ENCODE peak calls at places on chromosome 10, in seven cellular contexts. One of them, this sample, is unnamed.

GRCh38 chr10:110568055-110568735 is 700 bp downstream of the SMC3 start:
- DNase-seq in left ventricle myocardium superior: no peak
- DNase-seq in posterior cingulate gyrus: peak; percentile 39
- DNase-seq in nephron progenitor cell: peak; percentile 52
- DNase-seq in GM04504: no peak
- DNase-seq in astrocyte of the spinal cord: peak; percentile 13
- DNase-seq in glutamatergic neuron: peak; percentile 62
- DNase-seq in this sample: peak; percentile 89

GRCh38 chr10:21517134-21517982 is 8.1 kb downstream of the SKIDA1 start:
- DNase-seq in left ventricle myocardium superior: peak; percentile 82
- DNase-seq in posterior cingulate gyrus: peak; percentile 67
- DNase-seq in nephron progenitor cell: peak; percentile 69
- DNase-seq in GM04504: no peak
- DNase-seq in astrocyte of the spinal cord: peak; percentile 68
- DNase-seq in glutamatergic neuron: peak; percentile 60
- DNase-seq in this sample: peak; percentile 78

GRCh38 chr10:104256335-104257080 is 1.8 kb downstream of the GSTO1 start:
- DNase-seq in left ventricle myocardium superior: no peak
- DNase-seq in posterior cingulate gyrus: no peak
- DNase-seq in nephron progenitor cell: no peak
- DNase-seq in GM04504: no peak
- DNase-seq in astrocyte of the spinal cord: peak; percentile 21
- DNase-seq in glutamatergic neuron: no peak
- DNase-seq in this sample: no peak

GRCh38 chr10:120433176-120433575 is 23.9 kb upstream of the PLPP4 start:
- DNase-seq in left ventricle myocardium superior: no peak
- DNase-seq in posterior cingulate gyrus: no peak
- DNase-seq in nephron progenitor cell: no peak
- DNase-seq in GM04504: no peak
- DNase-seq in astrocyte of the spinal cord: no peak
- DNase-seq in glutamatergic neuron: no peak
- DNase-seq in this sample: no peak

GRCh38 chr10:103592186-103593021 is 98.9 kb downstream of the NEURL1 start:
- DNase-seq in left ventricle myocardium superior: no peak
- DNase-seq in posterior cingulate gyrus: no peak
- DNase-seq in nephron progenitor cell: peak; percentile 67
- DNase-seq in GM04504: no peak
- DNase-seq in astrocyte of the spinal cord: peak; percentile 15
- DNase-seq in glutamatergic neuron: peak; percentile 79
- DNase-seq in this sample: no peak

GRCh38 chr10:121519411-121519810 is 78.8 kb downstream of the FGFR2 start:
- DNase-seq in left ventricle myocardium superior: no peak
- DNase-seq in posterior cingulate gyrus: no peak
- DNase-seq in nephron progenitor cell: no peak
- DNase-seq in GM04504: no peak
- DNase-seq in astrocyte of the spinal cord: no peak
- DNase-seq in glutamatergic neuron: no peak
- DNase-seq in this sample: no peak

GRCh38 chr10:125057158-125058001 is 103.0 kb downstream of the CTBP2 start:
- DNase-seq in left ventricle myocardium superior: peak; percentile 70
- DNase-seq in posterior cingulate gyrus: peak; percentile 84
- DNase-seq in nephron progenitor cell: peak; percentile 50
- DNase-seq in GM04504: peak; percentile 87
- DNase-seq in astrocyte of the spinal cord: peak; percentile 87
- DNase-seq in glutamatergic neuron: peak; percentile 46
- DNase-seq in this sample: peak; percentile 85

GRCh38 chr10:70886921-70887665 is 1.3 kb downstream of the PCBD1 start:
- DNase-seq in left ventricle myocardium superior: no peak
- DNase-seq in posterior cingulate gyrus: no peak
- DNase-seq in nephron progenitor cell: no peak
- DNase-seq in GM04504: no peak
- DNase-seq in astrocyte of the spinal cord: no peak
- DNase-seq in glutamatergic neuron: no peak
- DNase-seq in this sample: no peak

GRCh38 chr10:29555091-29555745 is 79.6 kb downstream of the SVIL start:
- DNase-seq in left ventricle myocardium superior: no peak
- DNase-seq in posterior cingulate gyrus: no peak
- DNase-seq in nephron progenitor cell: no peak
- DNase-seq in GM04504: no peak
- DNase-seq in astrocyte of the spinal cord: no peak
- DNase-seq in glutamatergic neuron: no peak
- DNase-seq in this sample: no peak

GRCh38 chr10:80196270-80196949 is 8.9 kb downstream of the ANXA11 start:
- DNase-seq in left ventricle myocardium superior: peak; percentile 55
- DNase-seq in posterior cingulate gyrus: no peak
- DNase-seq in nephron progenitor cell: no peak
- DNase-seq in GM04504: no peak
- DNase-seq in astrocyte of the spinal cord: peak; percentile 57
- DNase-seq in glutamatergic neuron: no peak
- DNase-seq in this sample: peak; percentile 95

GRCh38 chr10:120453886-120454285 is 3.1 kb upstream of the PLPP4 start:
- DNase-seq in left ventricle myocardium superior: no peak
- DNase-seq in posterior cingulate gyrus: no peak
- DNase-seq in nephron progenitor cell: no peak
- DNase-seq in GM04504: no peak
- DNase-seq in astrocyte of the spinal cord: no peak
- DNase-seq in glutamatergic neuron: no peak
- DNase-seq in this sample: no peak